ENCODE peak calls at places on chromosomes 6 and 20, in four cellular contexts. J is activated naive CD4-positive, alpha-beta T cell treated with anti-CD3 and anti-CD28 coated beads for 36 hours; E is EL; H is neural progenitor cell. Y is an unnamed sample.

GRCh38 chr20:33298391-33298790 is 15.4 kb downstream of the BPIFB1 start:
- DNase-seq in J (no peak), H (no peak), E (no peak), Y (peak; percentile 23)

GRCh38 chr6:143732539-143732938 is 54.8 kb downstream of the PHACTR2 start:
- DNase-seq in J (no peak), E (no peak), H (no peak), Y (no peak)

GRCh38 chr6:33426590-33427563 is 7.0 kb downstream of the SYNGAP1 start:
- DNase-seq in E (no peak), H (peak; percentile 34), J (no peak), Y (peak; percentile 62)

GRCh38 chr6:100774681-100775080 is 106.4 kb downstream of the ASCC3 start:
- DNase-seq in E (peak; percentile 22), H (no peak), J (no peak), Y (peak; percentile 20)

GRCh38 chr6:80480478-80481157 is 374.1 kb downstream of the BCKDHB start:
- DNase-seq in E (no peak), J (no peak), H (no peak), Y (no peak)

GRCh38 chr6:161292145-161292544 is 18.3 kb upstream of the AGPAT4 start:
- DNase-seq in E (no peak), H (peak; percentile 42), J (no peak), Y (no peak)

GRCh38 chr20:61725966-61726365 is 339.7 kb downstream of the TAF4 start:
- DNase-seq in H (no peak), J (no peak), E (no peak), Y (no peak)

GRCh38 chr6:107820571-107821261 is 3.4 kb downstream of the SCML4 start:
- DNase-seq in H (peak; percentile 23), E (peak; percentile 33), J (peak; percentile 55), Y (peak; percentile 50)

GRCh38 chr20:59668926-59669325 is 64.6 kb downstream of the PHACTR3 start:
- DNase-seq in H (no peak), J (no peak), E (no peak), Y (no peak)

GRCh38 chr6:108171291-108171917 is 5.6 kb downstream of the NR2E1 start:
- DNase-seq in J (no peak), E (no peak), H (peak; percentile 56), Y (no peak)

GRCh38 chr6:91299544-91300491 is 712.9 kb upstream of the MAP3K7 start:
- DNase-seq in H (peak; percentile 81), E (no peak), J (no peak), Y (no peak)

GRCh38 chr20:35294293-35294685 is 2.1 kb upstream of the FAM83C start:
- DNase-seq in E (no peak), H (no peak), J (no peak), Y (no peak)

GRCh38 chr6:39791850-39792500 is at the start of gene DAAM2:
- DNase-seq in J (no peak), H (peak; percentile 70), E (peak; percentile 48), Y (peak; percentile 79)

GRCh38 chr6:20826378-20826777 is 292.1 kb downstream of the CDKAL1 start:
- DNase-seq in E (peak; percentile 50), J (no peak), H (no peak), Y (peak; percentile 77)

GRCh38 chr20:2108987-2109386 is 7.4 kb downstream of the STK35 start:
- DNase-seq in H (no peak), J (no peak), E (peak; percentile 87), Y (peak; percentile 90)

GRCh38 chr20:47506850-47507249 is 5.2 kb downstream of the NCOA3 start:
- DNase-seq in J (no peak), H (peak; percentile 63), E (no peak), Y (no peak)

GRCh38 chr6:166781331-166781730 is 154.3 kb upstream of the RPS6KA2 start:
- DNase-seq in J (no peak), H (no peak), E (no peak), Y (no peak)

Y was measured in GM23248.